ENCODE peak calls at places on chromosomes 4 and X, in nine cellular contexts. One of them, this sample, is unnamed.

GRCh38 chr4:121439669-121440068 is 58.9 kb upstream of the QRFPR start:
- DNase-seq in hepatic stellate cell: no peak
- DNase-seq in posterior cingulate gyrus: no peak
- DNase-seq in frontal cortex: no peak
- DNase-seq in bronchial epithelial cell: no peak
- DNase-seq in breast epithelium: no peak
- DNase-seq in GM20000: no peak
- DNase-seq in stimulated activated CD4-positive, alpha-beta T cell treated with anti-CD3 and anti-CD28 coated beads, Interleukin-2, amount 100 ng/mL, for 24 hours: no peak
- DNase-seq in psoas muscle: no peak
- DNase-seq in this sample: no peak

GRCh38 chr4:40811886-40812857 is 62.4 kb downstream of the NSUN7 start:
- DNase-seq in hepatic stellate cell: no peak
- DNase-seq in frontal cortex: no peak
- DNase-seq in posterior cingulate gyrus: no peak
- DNase-seq in psoas muscle: no peak
- DNase-seq in stimulated activated CD4-positive, alpha-beta T cell treated with anti-CD3 and anti-CD28 coated beads, Interleukin-2, amount 100 ng/mL, for 24 hours: no peak
- DNase-seq in bronchial epithelial cell: peak
- DNase-seq in GM20000: no peak
- DNase-seq in breast epithelium: no peak
- DNase-seq in this sample: no peak

GRCh38 chrX:75230296-75230695 is 43.6 kb upstream of the UPRT start:
- DNase-seq in stimulated activated CD4-positive, alpha-beta T cell treated with anti-CD3 and anti-CD28 coated beads, Interleukin-2, amount 100 ng/mL, for 24 hours: no peak
- DNase-seq in psoas muscle: no peak
- DNase-seq in hepatic stellate cell: no peak
- DNase-seq in frontal cortex: no peak
- DNase-seq in breast epithelium: no peak
- DNase-seq in posterior cingulate gyrus: no peak
- DNase-seq in bronchial epithelial cell: no peak
- DNase-seq in GM20000: no peak
- DNase-seq in this sample: no peak

GRCh38 chr4:20829958-20830357 is 129.7 kb downstream of the PACRGL start:
- DNase-seq in stimulated activated CD4-positive, alpha-beta T cell treated with anti-CD3 and anti-CD28 coated beads, Interleukin-2, amount 100 ng/mL, for 24 hours: no peak
- DNase-seq in breast epithelium: no peak
- DNase-seq in GM20000: no peak
- DNase-seq in bronchial epithelial cell: peak
- DNase-seq in frontal cortex: no peak
- DNase-seq in hepatic stellate cell: no peak
- DNase-seq in psoas muscle: no peak
- DNase-seq in posterior cingulate gyrus: no peak
- DNase-seq in this sample: no peak

GRCh38 chr4:177632481-177632880 is 190.2 kb upstream of the AGA start:
- DNase-seq in stimulated activated CD4-positive, alpha-beta T cell treated with anti-CD3 and anti-CD28 coated beads, Interleukin-2, amount 100 ng/mL, for 24 hours: no peak
- DNase-seq in hepatic stellate cell: no peak
- DNase-seq in posterior cingulate gyrus: no peak
- DNase-seq in frontal cortex: no peak
- DNase-seq in GM20000: no peak
- DNase-seq in psoas muscle: no peak
- DNase-seq in bronchial epithelial cell: no peak
- DNase-seq in breast epithelium: no peak
- DNase-seq in this sample: no peak

GRCh38 chr4:145178740-145179139 is 1.6 kb downstream of the OTUD4 start:
- DNase-seq in psoas muscle: no peak
- DNase-seq in stimulated activated CD4-positive, alpha-beta T cell treated with anti-CD3 and anti-CD28 coated beads, Interleukin-2, amount 100 ng/mL, for 24 hours: peak
- DNase-seq in posterior cingulate gyrus: no peak
- DNase-seq in bronchial epithelial cell: no peak
- DNase-seq in GM20000: peak
- DNase-seq in breast epithelium: no peak
- DNase-seq in frontal cortex: no peak
- DNase-seq in hepatic stellate cell: no peak
- DNase-seq in this sample: no peak

GRCh38 chr4:7242766-7243165 is 50.4 kb downstream of the SORCS2 start:
- DNase-seq in frontal cortex: no peak
- DNase-seq in hepatic stellate cell: no peak
- DNase-seq in stimulated activated CD4-positive, alpha-beta T cell treated with anti-CD3 and anti-CD28 coated beads, Interleukin-2, amount 100 ng/mL, for 24 hours: no peak
- DNase-seq in psoas muscle: no peak
- DNase-seq in bronchial epithelial cell: no peak
- DNase-seq in posterior cingulate gyrus: no peak
- DNase-seq in GM20000: no peak
- DNase-seq in breast epithelium: no peak
- DNase-seq in this sample: no peak

GRCh38 chr4:3121110-3121509 is 46.6 kb downstream of the HTT start:
- DNase-seq in breast epithelium: no peak
- DNase-seq in psoas muscle: no peak
- DNase-seq in stimulated activated CD4-positive, alpha-beta T cell treated with anti-CD3 and anti-CD28 coated beads, Interleukin-2, amount 100 ng/mL, for 24 hours: no peak
- DNase-seq in posterior cingulate gyrus: no peak
- DNase-seq in frontal cortex: no peak
- DNase-seq in GM20000: no peak
- DNase-seq in hepatic stellate cell: no peak
- DNase-seq in bronchial epithelial cell: no peak
- DNase-seq in this sample: no peak

GRCh38 chrX:153726286-153727107 is 1.8 kb downstream of the ABCD1 start:
- DNase-seq in frontal cortex: peak
- DNase-seq in GM20000: peak
- DNase-seq in hepatic stellate cell: peak
- DNase-seq in breast epithelium: no peak
- DNase-seq in posterior cingulate gyrus: no peak
- DNase-seq in bronchial epithelial cell: no peak
- DNase-seq in stimulated activated CD4-positive, alpha-beta T cell treated with anti-CD3 and anti-CD28 coated beads, Interleukin-2, amount 100 ng/mL, for 24 hours: peak
- DNase-seq in psoas muscle: peak
- DNase-seq in this sample: no peak

GRCh38 chr4:77773101-77773500 is 46.1 kb downstream of the CNOT6L start:
- DNase-seq in breast epithelium: no peak
- DNase-seq in bronchial epithelial cell: no peak
- DNase-seq in frontal cortex: no peak
- DNase-seq in stimulated activated CD4-positive, alpha-beta T cell treated with anti-CD3 and anti-CD28 coated beads, Interleukin-2, amount 100 ng/mL, for 24 hours: no peak
- DNase-seq in GM20000: no peak
- DNase-seq in psoas muscle: no peak
- DNase-seq in hepatic stellate cell: no peak
- DNase-seq in posterior cingulate gyrus: no peak
- DNase-seq in this sample: no peak